ENCODE peak calls at places on chromosomes 12 and 14, in ten cellular contexts. One of them, this sample, is unnamed.

GRCh38 chr14:59281613-59282012 is 93.1 kb downstream of the DAAM1 start:
- DNase-seq in GM12892: no peak
- DNase-seq in transverse colon: no peak
- DNase-seq in GM23338: no peak
- DNase-seq in spleen: no peak
- DNase-seq in breast epithelium: no peak
- DNase-seq in SK-N-MC: no peak
- DNase-seq in HepG2: no peak
- DNase-seq in endothelial cell of umbilical vein: no peak
- DNase-seq in esophagus muscularis mucosa: no peak
- DNase-seq in this sample: no peak

GRCh38 chr12:61857968-61858367 is 402.2 kb upstream of the USP15 start:
- DNase-seq in GM12892: no peak
- DNase-seq in transverse colon: no peak
- DNase-seq in GM23338: no peak
- DNase-seq in spleen: no peak
- DNase-seq in breast epithelium: no peak
- DNase-seq in SK-N-MC: no peak
- DNase-seq in HepG2: no peak
- DNase-seq in endothelial cell of umbilical vein: no peak
- DNase-seq in esophagus muscularis mucosa: no peak
- DNase-seq in this sample: no peak

GRCh38 chr14:49497725-49498348 is 88.3 kb downstream of the RPS29 start:
- DNase-seq in GM12892: no peak
- DNase-seq in transverse colon: no peak
- DNase-seq in GM23338: peak
- DNase-seq in spleen: no peak
- DNase-seq in breast epithelium: no peak
- DNase-seq in SK-N-MC: peak
- DNase-seq in HepG2: peak
- DNase-seq in endothelial cell of umbilical vein: peak
- DNase-seq in esophagus muscularis mucosa: no peak
- DNase-seq in this sample: no peak

GRCh38 chr14:25411933-25412757 is 362.2 kb upstream of the STXBP6 start:
- DNase-seq in GM12892: no peak
- DNase-seq in transverse colon: no peak
- DNase-seq in GM23338: peak
- DNase-seq in spleen: no peak
- DNase-seq in breast epithelium: no peak
- DNase-seq in SK-N-MC: no peak
- DNase-seq in HepG2: no peak
- DNase-seq in endothelial cell of umbilical vein: no peak
- DNase-seq in esophagus muscularis mucosa: no peak
- DNase-seq in this sample: no peak

GRCh38 chr14:37697489-37698121 is 102.2 kb downstream of the TTC6 start:
- DNase-seq in GM12892: no peak
- DNase-seq in transverse colon: no peak
- DNase-seq in GM23338: no peak
- DNase-seq in spleen: no peak
- DNase-seq in breast epithelium: no peak
- DNase-seq in SK-N-MC: no peak
- DNase-seq in HepG2: peak
- DNase-seq in endothelial cell of umbilical vein: no peak
- DNase-seq in esophagus muscularis mucosa: no peak
- DNase-seq in this sample: no peak

GRCh38 chr12:31342314-31342713 is 16.4 kb upstream of the SINHCAF start:
- DNase-seq in GM12892: no peak
- DNase-seq in transverse colon: no peak
- DNase-seq in GM23338: no peak
- DNase-seq in spleen: no peak
- DNase-seq in breast epithelium: no peak
- DNase-seq in SK-N-MC: no peak
- DNase-seq in HepG2: no peak
- DNase-seq in endothelial cell of umbilical vein: no peak
- DNase-seq in esophagus muscularis mucosa: no peak
- DNase-seq in this sample: no peak

GRCh38 chr12:131721548-131721947 is 10.7 kb downstream of the SFSWAP start:
- DNase-seq in GM12892: no peak
- DNase-seq in transverse colon: no peak
- DNase-seq in GM23338: no peak
- DNase-seq in spleen: no peak
- DNase-seq in breast epithelium: no peak
- DNase-seq in SK-N-MC: no peak
- DNase-seq in HepG2: no peak
- DNase-seq in endothelial cell of umbilical vein: no peak
- DNase-seq in esophagus muscularis mucosa: no peak
- DNase-seq in this sample: no peak

GRCh38 chr14:105173901-105174894 is 5.6 kb upstream of the JAG2 start:
- DNase-seq in GM12892: no peak
- DNase-seq in transverse colon: peak
- DNase-seq in GM23338: no peak
- DNase-seq in spleen: peak
- DNase-seq in breast epithelium: no peak
- DNase-seq in SK-N-MC: no peak
- DNase-seq in HepG2: no peak
- DNase-seq in endothelial cell of umbilical vein: peak
- DNase-seq in esophagus muscularis mucosa: no peak
- DNase-seq in this sample: no peak

GRCh38 chr12:53222170-53223005 is 9.6 kb downstream of the RARG start:
- DNase-seq in GM12892: no peak
- DNase-seq in transverse colon: no peak
- DNase-seq in GM23338: peak
- DNase-seq in spleen: peak
- DNase-seq in breast epithelium: no peak
- DNase-seq in SK-N-MC: no peak
- DNase-seq in HepG2: no peak
- DNase-seq in endothelial cell of umbilical vein: no peak
- DNase-seq in esophagus muscularis mucosa: no peak
- DNase-seq in this sample: no peak

GRCh38 chr12:46752396-46752795 is 73.4 kb downstream of the SLC38A4 start:
- DNase-seq in GM12892: no peak
- DNase-seq in transverse colon: no peak
- DNase-seq in GM23338: no peak
- DNase-seq in spleen: no peak
- DNase-seq in breast epithelium: no peak
- DNase-seq in SK-N-MC: peak
- DNase-seq in HepG2: peak
- DNase-seq in endothelial cell of umbilical vein: no peak
- DNase-seq in esophagus muscularis mucosa: no peak
- DNase-seq in this sample: no peak

GRCh38 chr14:100778951-100779690 is 46.8 kb upstream of the MEG3 start:
- DNase-seq in GM12892: no peak
- DNase-seq in transverse colon: no peak
- DNase-seq in GM23338: no peak
- DNase-seq in spleen: peak
- DNase-seq in breast epithelium: no peak
- DNase-seq in SK-N-MC: no peak
- DNase-seq in HepG2: no peak
- DNase-seq in endothelial cell of umbilical vein: no peak
- DNase-seq in esophagus muscularis mucosa: no peak
- DNase-seq in this sample: peak

GRCh38 chr12:15774819-15775218 is 14.4 kb downstream of the EPS8 start:
- DNase-seq in GM12892: no peak
- DNase-seq in transverse colon: no peak
- DNase-seq in GM23338: no peak
- DNase-seq in spleen: no peak
- DNase-seq in breast epithelium: no peak
- DNase-seq in SK-N-MC: no peak
- DNase-seq in HepG2: no peak
- DNase-seq in endothelial cell of umbilical vein: no peak
- DNase-seq in esophagus muscularis mucosa: no peak
- DNase-seq in this sample: no peak

DNA sequence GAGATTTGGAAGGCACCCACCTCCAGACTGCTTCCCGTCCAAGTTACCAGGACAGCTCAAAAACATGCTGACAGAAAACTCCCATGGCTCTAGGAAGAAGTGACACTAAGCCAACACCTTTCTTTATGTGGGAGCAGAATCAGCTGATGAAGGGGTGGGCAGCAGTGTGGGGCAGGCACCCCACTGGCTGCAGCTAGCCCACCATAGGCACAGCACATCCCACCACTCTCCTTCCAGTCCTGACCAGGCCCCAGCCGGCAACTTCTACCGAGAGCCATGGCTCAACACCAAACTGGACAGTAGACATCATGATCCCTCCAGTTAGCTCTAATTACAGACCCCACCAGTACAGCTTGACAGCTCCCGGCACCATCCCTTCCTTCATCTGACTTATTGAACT is 45.0 kb downstream of the SH2B3 start:
- DNase-seq in GM12892: no peak
- DNase-seq in transverse colon: no peak
- DNase-seq in GM23338: no peak
- DNase-seq in spleen: no peak
- DNase-seq in breast epithelium: peak
- DNase-seq in SK-N-MC: no peak
- DNase-seq in HepG2: no peak
- DNase-seq in endothelial cell of umbilical vein: no peak
- DNase-seq in esophagus muscularis mucosa: peak
- DNase-seq in this sample: peak
- TF ChIP-seq POLR2AphosphoS5 in GM12892: peak
- TF ChIP-seq POLR2AphosphoS5 in transverse colon: no peak
- TF ChIP-seq POLR2AphosphoS5 in GM23338: no peak
- TF ChIP-seq POLR2AphosphoS5 in spleen: peak
- TF ChIP-seq POLR2AphosphoS5 in breast epithelium: no peak
- TF ChIP-seq POLR2AphosphoS5 in SK-N-MC: no peak
- TF ChIP-seq POLR2AphosphoS5 in HepG2: no peak
- TF ChIP-seq POLR2AphosphoS5 in endothelial cell of umbilical vein: no peak
- TF ChIP-seq POLR2AphosphoS5 in esophagus muscularis mucosa: no peak
- TF ChIP-seq POLR2AphosphoS5 in this sample: no peak

GRCh38 chr12:104960464-104960863 is 2.4 kb upstream of the SLC41A2 start:
- DNase-seq in GM12892: no peak
- DNase-seq in transverse colon: no peak
- DNase-seq in GM23338: no peak
- DNase-seq in spleen: no peak
- DNase-seq in breast epithelium: no peak
- DNase-seq in SK-N-MC: no peak
- DNase-seq in HepG2: no peak
- DNase-seq in endothelial cell of umbilical vein: no peak
- DNase-seq in esophagus muscularis mucosa: no peak
- DNase-seq in this sample: no peak
- TF ChIP-seq POLR2AphosphoS5 in GM12892: no peak
- TF ChIP-seq POLR2AphosphoS5 in transverse colon: no peak
- TF ChIP-seq POLR2AphosphoS5 in GM23338: no peak
- TF ChIP-seq POLR2AphosphoS5 in spleen: no peak
- TF ChIP-seq POLR2AphosphoS5 in breast epithelium: no peak
- TF ChIP-seq POLR2AphosphoS5 in SK-N-MC: no peak
- TF ChIP-seq POLR2AphosphoS5 in HepG2: no peak
- TF ChIP-seq POLR2AphosphoS5 in endothelial cell of umbilical vein: no peak
- TF ChIP-seq POLR2AphosphoS5 in esophagus muscularis mucosa: no peak
- TF ChIP-seq POLR2AphosphoS5 in this sample: no peak

GRCh38 chr14:75335588-75335987 is 57.0 kb downstream of the FOS start:
- DNase-seq in GM12892: no peak
- DNase-seq in transverse colon: no peak
- DNase-seq in GM23338: no peak
- DNase-seq in spleen: no peak
- DNase-seq in breast epithelium: peak
- DNase-seq in SK-N-MC: no peak
- DNase-seq in HepG2: no peak
- DNase-seq in endothelial cell of umbilical vein: no peak
- DNase-seq in esophagus muscularis mucosa: no peak
- DNase-seq in this sample: no peak

GRCh38 chr14:75328575-75328974 is 49.9 kb downstream of the FOS start:
- DNase-seq in GM12892: no peak
- DNase-seq in transverse colon: no peak
- DNase-seq in GM23338: no peak
- DNase-seq in spleen: no peak
- DNase-seq in breast epithelium: no peak
- DNase-seq in SK-N-MC: no peak
- DNase-seq in HepG2: peak
- DNase-seq in endothelial cell of umbilical vein: no peak
- DNase-seq in esophagus muscularis mucosa: no peak
- DNase-seq in this sample: no peak

GRCh38 chr14:75333523-75334190 is 55.0 kb downstream of the FOS start:
- DNase-seq in GM12892: peak
- DNase-seq in transverse colon: no peak
- DNase-seq in GM23338: no peak
- DNase-seq in spleen: peak
- DNase-seq in breast epithelium: no peak
- DNase-seq in SK-N-MC: no peak
- DNase-seq in HepG2: no peak
- DNase-seq in endothelial cell of umbilical vein: no peak
- DNase-seq in esophagus muscularis mucosa: no peak
- DNase-seq in this sample: no peak

GRCh38 chr14:75339059-75339458 is 60.4 kb downstream of the FOS start:
- DNase-seq in GM12892: no peak
- DNase-seq in transverse colon: no peak
- DNase-seq in GM23338: no peak
- DNase-seq in spleen: no peak
- DNase-seq in breast epithelium: no peak
- DNase-seq in SK-N-MC: no peak
- DNase-seq in HepG2: no peak
- DNase-seq in endothelial cell of umbilical vein: no peak
- DNase-seq in esophagus muscularis mucosa: no peak
- DNase-seq in this sample: no peak

DNA sequence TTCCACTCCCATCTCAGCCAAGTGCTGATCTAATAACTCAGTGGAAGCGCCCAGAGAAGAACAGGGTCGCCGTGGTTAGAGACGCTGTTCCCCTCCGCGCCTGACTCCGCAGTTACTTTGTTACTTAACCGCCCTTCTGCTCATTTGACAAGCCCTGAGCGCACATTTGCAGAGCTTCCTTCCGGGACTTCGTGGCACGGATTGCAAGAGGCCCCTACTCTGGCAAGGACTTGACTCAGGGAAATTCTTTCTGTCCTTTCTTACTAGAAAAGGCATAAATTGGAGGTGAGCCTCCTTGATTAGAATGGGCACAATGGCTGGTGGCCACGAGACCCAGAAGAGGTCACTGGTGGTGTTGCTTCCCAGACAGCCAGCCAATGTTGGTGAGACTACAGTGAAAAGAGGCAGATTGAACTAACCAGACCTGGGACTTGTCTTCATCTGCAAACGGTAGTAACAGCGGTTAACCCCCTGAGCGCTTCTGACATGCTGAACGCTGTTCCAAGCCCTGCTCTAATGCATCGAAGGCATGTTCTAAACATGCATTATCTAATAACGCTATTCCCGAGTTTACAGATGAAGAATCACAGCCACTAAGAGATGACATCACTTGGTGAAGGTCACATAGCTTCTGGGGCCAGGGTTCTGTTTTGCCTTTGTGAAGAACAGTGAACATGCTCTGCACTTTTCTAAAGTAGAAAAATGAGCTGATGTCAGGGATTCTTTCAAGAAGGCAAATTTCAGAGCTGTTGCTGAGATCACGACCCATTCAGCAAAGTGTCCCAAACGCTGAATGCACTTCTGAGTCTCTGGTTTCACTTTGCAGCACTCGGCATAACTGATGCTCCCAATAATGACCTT is 55.8 kb downstream of the FOS start:
- DNase-seq in GM12892: peak
- DNase-seq in transverse colon: peak
- DNase-seq in GM23338: no peak
- DNase-seq in spleen: peak
- DNase-seq in breast epithelium: no peak
- DNase-seq in SK-N-MC: no peak
- DNase-seq in HepG2: no peak
- DNase-seq in endothelial cell of umbilical vein: no peak
- DNase-seq in esophagus muscularis mucosa: no peak
- DNase-seq in this sample: peak
- TF ChIP-seq POLR2AphosphoS5 in GM12892: peak
- TF ChIP-seq POLR2AphosphoS5 in transverse colon: no peak
- TF ChIP-seq POLR2AphosphoS5 in GM23338: no peak
- TF ChIP-seq POLR2AphosphoS5 in spleen: peak
- TF ChIP-seq POLR2AphosphoS5 in breast epithelium: no peak
- TF ChIP-seq POLR2AphosphoS5 in SK-N-MC: peak
- TF ChIP-seq POLR2AphosphoS5 in HepG2: no peak
- TF ChIP-seq POLR2AphosphoS5 in endothelial cell of umbilical vein: no peak
- TF ChIP-seq POLR2AphosphoS5 in esophagus muscularis mucosa: no peak
- TF ChIP-seq POLR2AphosphoS5 in this sample: peak

GRCh38 chr12:49121047-49121696 is 10.0 kb downstream of the TUBA1B start:
- DNase-seq in GM12892: no peak
- DNase-seq in transverse colon: peak
- DNase-seq in GM23338: peak
- DNase-seq in spleen: no peak
- DNase-seq in breast epithelium: no peak
- DNase-seq in SK-N-MC: no peak
- DNase-seq in HepG2: peak
- DNase-seq in endothelial cell of umbilical vein: peak
- DNase-seq in esophagus muscularis mucosa: no peak
- DNase-seq in this sample: peak
- TF ChIP-seq POLR2AphosphoS5 in GM12892: no peak
- TF ChIP-seq POLR2AphosphoS5 in transverse colon: no peak
- TF ChIP-seq POLR2AphosphoS5 in GM23338: no peak
- TF ChIP-seq POLR2AphosphoS5 in spleen: no peak
- TF ChIP-seq POLR2AphosphoS5 in breast epithelium: no peak
- TF ChIP-seq POLR2AphosphoS5 in SK-N-MC: no peak
- TF ChIP-seq POLR2AphosphoS5 in HepG2: no peak
- TF ChIP-seq POLR2AphosphoS5 in endothelial cell of umbilical vein: no peak
- TF ChIP-seq POLR2AphosphoS5 in esophagus muscularis mucosa: peak
- TF ChIP-seq POLR2AphosphoS5 in this sample: no peak

This sample was measured in stomach.